ENCODE peak calls at places on chromosomes 3 and 15, in five cellular contexts. J is uterus; L is PC-3; R is Jurkat, Clone E6-1; T is skeletal muscle cell. I is an unnamed sample.

GRCh38 chr3:9253327-9253726 is 3.9 kb upstream of the SRGAP3 start:
- DNase-seq in T (no peak), J (no peak), L (peak), R (no peak), I (peak)

GRCh38 chr3:46865034-46865507 is 1.8 kb upstream of the MYL3 start:
- DNase-seq in T (no peak), R (no peak), J (peak), L (no peak), I (peak)

GRCh38 chr15:36347272-36347864 is 232.1 kb upstream of the CDIN1 start:
- DNase-seq in L (peak), J (no peak), T (no peak), R (no peak), I (peak)

GRCh38 chr15:60179786-60180391 is 175.8 kb downstream of the FOXB1 start:
- DNase-seq in J (no peak), R (peak), L (peak), T (peak), I (peak)

GRCh38 chr3:90044417-90044816 is 937.0 kb downstream of the EPHA3 start:
- DNase-seq in L (no peak), R (no peak), J (no peak), T (no peak), I (no peak)

GRCh38 chr15:89068325-89068784 is 19.9 kb upstream of the ABHD2 start:
- DNase-seq in R (no peak), T (peak), J (no peak), L (peak), I (peak)

GRCh38 chr15:47184405-47185221 is 532.7 kb upstream of the SEMA6D start:
- DNase-seq in J (no peak), R (no peak), T (no peak), L (no peak), I (no peak)

GRCh38 chr15:62492900-62493299 is 327.8 kb upstream of the C2CD4B start:
- DNase-seq in J (no peak), T (no peak), R (no peak), L (no peak), I (no peak)

GRCh38 chr3:111856501-111856900 is 2.6 kb upstream of the PHLDB2 start:
- DNase-seq in R (no peak), J (no peak), T (no peak), L (no peak), I (no peak)

GRCh38 chr15:63274427-63274826 is 3.0 kb upstream of the APH1B start:
- DNase-seq in T (no peak), J (no peak), R (peak), L (no peak), I (no peak)

GRCh38 chr3:6600237-6600636 is 260.7 kb upstream of the GRM7 start:
- DNase-seq in R (no peak), T (no peak), J (no peak), L (no peak), I (no peak)

GRCh38 chr15:38401716-38402115 is 52.2 kb upstream of the FAM98B start:
- DNase-seq in T (no peak), R (no peak), L (no peak), J (no peak), I (no peak)

GRCh38 chr3:187916072-187916471 is 170.8 kb upstream of the BCL6 start:
- DNase-seq in R (no peak), T (no peak), L (no peak), J (no peak), I (no peak)

GRCh38 chr3:119297169-119297568 is 3.0 kb downstream of the ARHGAP31 start:
- DNase-seq in T (no peak), L (peak), R (no peak), J (no peak), I (no peak)

GRCh38 chr3:128709506-128710210 is 16.3 kb upstream of the RAB7A start:
- DNase-seq in R (no peak), J (no peak), T (no peak), L (peak), I (peak)

GRCh38 chr15:48774484-48774883 is 36.4 kb downstream of the CEP152 start:
- DNase-seq in L (no peak), R (no peak), T (no peak), J (no peak), I (no peak)

GRCh38 chr15:60555291-60555690 is 76.3 kb upstream of the ICE2 start:
- DNase-seq in T (no peak), R (no peak), J (no peak), L (no peak), I (no peak)

GRCh38 chr3:174035317-174035886 is 637.9 kb downstream of the NLGN1 start:
- DNase-seq in L (no peak), R (peak), T (no peak), J (no peak), I (peak)

GRCh38 chr3:193391902-193392301 is 13.3 kb upstream of the ATP13A5 start:
- DNase-seq in L (peak), J (no peak), R (no peak), T (no peak), I (peak)

GRCh38 chr3:71063768-71064287 is 519.7 kb downstream of the FOXP1 start:
- DNase-seq in T (no peak), L (peak), J (peak), R (no peak), I (peak)

GRCh38 chr15:73601449-73602425 is 31.5 kb downstream of the NPTN start:
- DNase-seq in J (peak), L (peak), T (no peak), R (no peak), I (peak)

GRCh38 chr3:128784228-128784627 is 58.2 kb downstream of the RAB7A start:
- DNase-seq in T (no peak), L (no peak), J (no peak), R (no peak), I (peak)

GRCh38 chr3:99783009-99783573 is 34.6 kb upstream of the CMSS1 start:
- DNase-seq in L (peak), T (peak), J (no peak), R (no peak), I (peak)

GRCh38 chr3:63970596-63971468 is 52.5 kb downstream of the PSMD6 start:
- DNase-seq in R (no peak), L (no peak), T (no peak), J (no peak), I (no peak)

GRCh38 chr3:143418391-143418790 is 298.8 kb downstream of the CHST2 start:
- DNase-seq in T (no peak), L (no peak), J (no peak), R (no peak), I (no peak)

DNA sequence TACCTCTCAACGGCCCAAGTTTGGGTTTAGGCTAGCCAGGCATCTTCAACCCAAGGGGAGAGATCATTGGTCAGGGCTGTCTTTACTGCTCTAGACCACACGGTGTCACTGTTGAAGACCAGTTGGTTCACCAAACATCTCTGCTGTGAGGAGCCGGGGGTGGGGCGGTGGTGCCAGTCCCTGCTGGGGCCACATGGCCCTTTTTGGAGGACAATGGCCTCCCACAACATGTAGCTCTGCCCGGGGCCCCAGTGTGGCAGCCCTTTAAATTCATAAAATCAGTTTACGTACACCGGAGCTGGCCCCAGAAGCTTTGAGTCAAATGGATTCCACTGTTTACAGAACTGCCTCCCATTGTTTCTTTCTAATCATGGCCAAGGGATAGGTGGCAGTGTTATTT is 19.1 kb upstream of the TM4SF18 start:
- DNase-seq in T (no peak), R (no peak), L (peak), J (peak), I (peak)
- H3K4me3 ChIP-seq in T (no peak), R (no peak), L (no peak), J (no peak), I (no peak)

GRCh38 chr3:48655063-48655462 is 7.6 kb downstream of the CELSR3 start:
- DNase-seq in L (no peak), T (no peak), R (no peak), J (no peak), I (no peak)
- H3K4me3 ChIP-seq in L (no peak), T (no peak), R (peak), J (no peak), I (no peak)

GRCh38 chr3:15782429-15782828 is 15.3 kb downstream of the ANKRD28 start:
- DNase-seq in L (no peak), J (no peak), R (no peak), T (no peak), I (no peak)

GRCh38 chr3:15781637-15782402 is 16.0 kb downstream of the ANKRD28 start:
- DNase-seq in T (no peak), J (no peak), L (no peak), R (no peak), I (peak)

GRCh38 chr3:15783361-15783969 is 14.3 kb downstream of the ANKRD28 start:
- DNase-seq in J (no peak), L (peak), T (no peak), R (no peak), I (peak)

GRCh38 chr3:15779111-15779510 is 18.7 kb downstream of the ANKRD28 start:
- DNase-seq in R (no peak), J (no peak), T (no peak), L (no peak), I (peak)

GRCh38 chr3:15781131-15781530 is 16.6 kb downstream of the ANKRD28 start:
- DNase-seq in R (no peak), L (no peak), T (no peak), J (no peak), I (peak)
- H3K4me3 ChIP-seq in R (no peak), L (no peak), T (no peak), J (no peak), I (no peak)

GRCh38 chr3:50245251-50245745 is 9.3 kb downstream of the GNAI2 start:
- DNase-seq in R (no peak), L (no peak), T (no peak), J (no peak), I (no peak)

GRCh38 chr3:50242371-50242770 is 6.4 kb downstream of the GNAI2 start:
- DNase-seq in R (no peak), T (no peak), L (no peak), J (no peak), I (no peak)

GRCh38 chr3:50241163-50241562 is 5.2 kb downstream of the GNAI2 start:
- DNase-seq in L (no peak), R (no peak), T (no peak), J (no peak), I (no peak)

GRCh38 chr3:50243552-50243895 is 7.5 kb downstream of the GNAI2 start:
- DNase-seq in J (no peak), L (no peak), R (no peak), T (no peak), I (no peak)

DNA sequence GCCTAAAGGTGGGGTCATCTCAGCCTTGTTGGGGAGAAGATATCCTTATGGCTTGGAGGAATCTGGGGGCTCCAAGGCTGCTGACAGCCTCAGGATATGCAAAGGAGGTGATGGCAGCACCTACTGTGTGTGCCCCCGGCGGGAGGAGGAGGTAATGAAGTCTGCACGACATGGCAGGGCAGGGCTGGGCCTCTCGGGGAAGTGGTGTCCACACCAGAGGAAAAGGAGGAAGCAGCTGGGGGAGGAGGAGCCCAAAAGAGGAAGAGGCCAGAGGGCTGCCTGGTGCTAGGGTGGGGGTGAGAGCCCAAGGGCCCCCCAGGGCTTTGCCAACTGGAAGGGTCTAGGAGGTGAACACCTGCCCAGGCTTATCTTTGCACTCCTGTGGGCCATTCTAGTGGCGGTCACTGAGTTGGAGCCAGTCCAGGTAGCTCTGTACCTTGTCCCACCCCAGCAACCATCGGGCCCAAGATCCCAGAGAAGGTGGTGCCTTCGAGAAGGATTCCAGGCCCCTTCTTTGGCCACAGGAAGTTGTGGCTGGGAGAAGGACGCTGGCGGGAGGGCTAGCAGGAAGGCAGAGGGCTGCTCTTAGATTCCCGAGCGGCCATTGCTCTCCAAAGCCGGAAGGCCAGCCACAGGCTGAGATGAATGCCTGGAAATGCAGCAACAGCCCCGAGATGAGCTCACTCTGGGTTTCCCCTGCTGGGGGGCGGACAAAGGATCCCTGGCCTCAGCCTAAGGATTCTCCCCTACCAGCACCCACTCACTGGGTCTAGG is 7.0 kb downstream of the GNAI2 start:
- DNase-seq in J (peak), R (no peak), T (no peak), L (no peak), I (peak)
- H3K4me3 ChIP-seq in J (no peak), R (no peak), T (no peak), L (no peak), I (no peak)

DNA sequence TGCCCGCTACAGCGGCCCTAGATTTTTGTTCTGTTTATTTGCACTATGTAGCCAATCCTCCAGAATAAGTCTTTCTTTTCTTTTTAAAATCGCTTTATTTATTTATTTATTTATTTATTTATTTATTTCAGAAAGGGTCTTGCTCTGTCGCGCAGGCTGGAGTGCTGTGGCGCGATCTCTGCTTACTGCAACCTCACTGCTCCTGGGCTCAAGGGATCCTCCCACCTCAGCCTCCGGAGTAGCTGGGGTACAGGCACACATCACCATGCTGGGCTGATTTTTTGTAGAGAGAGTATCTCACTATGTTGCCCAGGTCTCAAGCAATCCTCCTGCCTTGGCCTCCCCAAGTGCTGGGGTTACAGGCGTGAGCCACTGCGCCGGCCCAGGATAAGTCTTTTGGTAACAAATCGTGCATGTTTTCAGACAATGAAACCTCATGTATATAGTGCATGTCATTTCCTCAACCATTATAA is 333 bp upstream of the MTFMT start:
- DNase-seq in T (no peak), R (no peak), L (no peak), J (no peak), I (no peak)
- H3K4me3 ChIP-seq in T (peak), R (peak), L (peak), J (peak), I (no peak)

GRCh38 chr15:43774062-43774461 is 2.7 kb downstream of the ELL3 start:
- DNase-seq in J (no peak), L (no peak), R (no peak), T (no peak), I (no peak)

GRCh38 chr15:43777293-43777819 is 590 bp upstream of the ELL3 start:
- DNase-seq in J (peak), T (no peak), L (peak), R (peak), I (peak)

GRCh38 chr15:43776718-43777292 is at the start of gene ELL3:
- DNase-seq in L (peak), R (peak), J (peak), T (no peak), I (peak)

GRCh38 chr15:43776101-43776717 is 557 bp downstream of the ELL3 start:
- DNase-seq in J (peak), R (no peak), T (no peak), L (peak), I (peak)

DNA sequence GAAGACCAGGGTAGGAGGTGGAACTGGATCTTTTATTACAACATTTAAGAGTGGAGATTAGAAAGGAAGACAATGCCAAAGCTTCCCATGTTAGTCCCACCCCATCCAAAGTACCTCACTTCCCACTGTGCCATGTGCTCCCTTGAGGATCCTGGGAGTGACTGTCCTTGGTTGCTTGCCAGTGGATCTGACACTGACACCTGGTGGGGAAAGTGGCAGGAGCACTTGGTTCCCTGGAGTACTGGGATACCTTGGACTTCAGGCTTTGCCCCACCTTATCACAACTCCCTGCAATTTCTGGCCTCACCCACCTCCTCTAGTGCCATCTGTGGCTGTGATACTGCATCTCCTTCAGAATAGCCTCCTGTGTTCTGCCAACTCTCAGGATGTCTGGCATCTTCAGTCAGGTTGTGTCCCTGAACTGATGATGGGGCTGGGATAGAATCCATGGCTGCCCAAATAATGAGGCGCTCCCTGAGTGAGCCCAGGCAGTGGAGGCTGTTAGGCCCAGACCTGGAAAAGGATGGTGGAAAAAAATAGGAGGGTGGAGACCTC is 1.3 kb downstream of the ELL3 start:
- DNase-seq in R (no peak), T (no peak), L (peak), J (peak), I (peak)
- H3K4me3 ChIP-seq in R (no peak), T (no peak), L (peak), J (no peak), I (peak)

GRCh38 chr15:91863621-91864255 is 10.2 kb downstream of the SLCO3A1 start:
- DNase-seq in L (no peak), J (no peak), T (no peak), R (no peak), I (no peak)
- H3K4me3 ChIP-seq in L (no peak), J (no peak), T (no peak), R (no peak), I (no peak)

GRCh38 chr3:53132347-53132746 is 2.1 kb upstream of the RFT1 start:
- DNase-seq in R (no peak), J (no peak), L (peak), T (no peak), I (peak)

GRCh38 chr3:53134631-53135232 is 4.5 kb upstream of the RFT1 start:
- DNase-seq in L (peak), J (peak), T (peak), R (peak), I (peak)

GRCh38 chr3:53130179-53131135 is at the start of gene RFT1:
- DNase-seq in R (peak), T (peak), J (peak), L (peak), I (peak)

GRCh38 chr3:53129344-53129743 is 891 bp downstream of the RFT1 start:
- DNase-seq in T (no peak), L (no peak), R (no peak), J (no peak), I (no peak)

GRCh38 chr3:53131136-53131495 is 881 bp upstream of the RFT1 start:
- DNase-seq in T (no peak), R (no peak), J (no peak), L (no peak), I (no peak)
- H3K4me3 ChIP-seq in T (no peak), R (peak), J (no peak), L (peak), I (peak)

I was measured in epithelial cell of esophagus.